ENCODE peak calls at places on chromosome 17, in nine cellular contexts. G, H, Q, V, R, P, T, D and Y are unnamed samples.

GRCh38 chr17:81733507-81734404 is 21.7 kb downstream of the SLC25A10 start:
- DNase-seq in T (peak; percentile 75), G (peak; percentile 89), P (peak; percentile 75), Q (peak; percentile 89), H (peak; percentile 73), V (no peak), D (peak; percentile 24), R (peak; percentile 55), Y (peak; percentile 86)

GRCh38 chr17:20300399-20301037 is 166.8 kb downstream of the LGALS9B start:
- DNase-seq in H (peak; percentile 78), D (no peak), Q (no peak), T (peak; percentile 66), P (no peak), R (no peak), V (peak; percentile 98), G (no peak), Y (no peak)

GRCh38 chr17:12097326-12097725 is 76.6 kb downstream of the MAP2K4 start:
- DNase-seq in D (no peak), Q (no peak), T (no peak), R (peak; percentile 28), G (no peak), V (no peak), H (peak; percentile 73), P (no peak), Y (no peak)

GRCh38 chr17:57451126-57451690 is 194.9 kb downstream of the MSI2 start:
- DNase-seq in Q (no peak), P (no peak), G (no peak), D (no peak), R (no peak), H (no peak), V (no peak), T (no peak), Y (no peak)

GRCh38 chr17:489758-490329 is 137.2 kb upstream of the RPH3AL start:
- DNase-seq in G (peak; percentile 32), V (peak; percentile 39), R (peak; percentile 35), P (no peak), D (peak; percentile 66), H (peak; percentile 57), T (no peak), Q (peak; percentile 64), Y (peak; percentile 27)

GRCh38 chr17:78979780-78980623 is at the start of gene LGALS3BP:
- DNase-seq in P (peak; percentile 59), H (peak; percentile 95), G (peak; percentile 91), D (no peak), T (peak; percentile 60), V (peak; percentile 75), Q (peak; percentile 81), R (no peak), Y (peak; percentile 93)

GRCh38 chr17:44097110-44097810 is 26.2 kb downstream of the HDAC5 start:
- DNase-seq in H (peak; percentile 54), Q (no peak), V (peak; percentile 58), G (no peak), P (no peak), R (no peak), D (no peak), T (peak; percentile 90), Y (no peak)

GRCh38 chr17:69414408-69415274 is at the start of gene MAP2K6:
- DNase-seq in R (peak; percentile 86), Q (peak; percentile 90), P (peak; percentile 83), H (peak; percentile 80), G (peak; percentile 89), D (peak; percentile 76), T (peak; percentile 63), V (peak; percentile 61), Y (peak; percentile 83)

GRCh38 chr17:38958756-38959155 is 8.4 kb downstream of the FBXO47 start:
- DNase-seq in T (peak; percentile 19), R (no peak), Q (no peak), D (no peak), G (no peak), H (peak; percentile 19), P (no peak), V (peak; percentile 65), Y (peak; percentile 40)

GRCh38 chr17:4444782-4445473 is 11.2 kb downstream of the SPNS3 start:
- DNase-seq in R (no peak), H (peak; percentile 27), D (no peak), P (peak; percentile 75), Q (peak; percentile 82), V (no peak), G (peak; percentile 87), T (no peak), Y (no peak)

GRCh38 chr17:30238387-30239088 is 3.0 kb upstream of the SLC6A4 start:
- DNase-seq in G (no peak), T (no peak), R (no peak), V (no peak), Q (no peak), P (no peak), H (no peak), D (no peak), Y (no peak)

GRCh38 chr17:4734857-4735475 is 3.7 kb downstream of the MED11 start:
- DNase-seq in V (no peak), T (no peak), P (no peak), H (no peak), G (no peak), R (no peak), Q (peak; percentile 30), D (no peak), Y (no peak)

GRCh38 chr17:63140255-63140654 is 174.2 kb downstream of the TANC2 start:
- DNase-seq in V (peak; percentile 5), H (peak; percentile 39), Q (no peak), T (no peak), R (peak; percentile 8), G (no peak), D (no peak), P (no peak), Y (no peak)

GRCh38 chr17:33234233-33234632 is 58.9 kb downstream of the ASIC2 start:
- DNase-seq in Q (no peak), G (no peak), D (no peak), T (no peak), H (no peak), V (no peak), P (no peak), R (no peak), Y (no peak)

GRCh38 chr17:61402073-61402541 is 2.5 kb downstream of the TBX2 start:
- DNase-seq in V (no peak), T (no peak), R (no peak), H (no peak), D (no peak), Q (no peak), P (no peak), G (no peak), Y (no peak)
- H3K27me3 ChIP-seq in V (peaks cover 36% of the 10 kb centered on the region), T (peaks cover 83% of the 10 kb centered on the region), R (peaks cover 86% of the 10 kb centered on the region), H (peaks cover 51% of the 10 kb centered on the region), D (peaks cover 54% of the 10 kb centered on the region), Q (peaks cover 91% of the 10 kb centered on the region), P (no peaks in the 10 kb centered on the region), G (peaks cover 82% of the 10 kb centered on the region), Y (no peaks in the 10 kb centered on the region)

GRCh38 chr17:40348562-40349476 is 15.7 kb downstream of the GJD3 start:
- DNase-seq in V (no peak), D (no peak), G (peak; percentile 40), Q (no peak), P (peak; percentile 74), H (no peak), R (no peak), T (no peak), Y (no peak)
- H3K4me1 ChIP-seq in V (peaks cover 66% of the 10 kb centered on the region), D (peaks cover 46% of the 10 kb centered on the region), G (peaks cover 33% of the 10 kb centered on the region), Q (peaks cover 92% of the 10 kb centered on the region), P (peaks cover 46% of the 10 kb centered on the region), H (peaks cover 59% of the 10 kb centered on the region), R (peaks cover 59% of the 10 kb centered on the region), T (peaks cover 43% of the 10 kb centered on the region), Y (peaks cover 31% of the 10 kb centered on the region)

GRCh38 chr17:72561680-72562079 is 440.9 kb downstream of the SOX9 start:
- DNase-seq in P (no peak), Q (peak; percentile 20), T (no peak), V (no peak), D (no peak), H (no peak), G (no peak), R (no peak), Y (no peak)

GRCh38 chr17:72562628-72563188 is 441.9 kb downstream of the SOX9 start:
- DNase-seq in Q (no peak), D (no peak), T (no peak), R (no peak), V (no peak), G (no peak), H (no peak), P (no peak), Y (no peak)

GRCh38 chr17:72558971-72559476 is 438.2 kb downstream of the SOX9 start:
- DNase-seq in G (no peak), H (no peak), V (no peak), T (no peak), Q (peak; percentile 17), R (no peak), P (no peak), D (no peak), Y (no peak)

GRCh38 chr17:72561266-72561665 is 440.4 kb downstream of the SOX9 start:
- DNase-seq in H (no peak), Q (peak; percentile 7), V (no peak), P (no peak), T (no peak), D (no peak), R (no peak), G (no peak), Y (no peak)

GRCh38 chr17:72560303-72561247 is 439.8 kb downstream of the SOX9 start:
- DNase-seq in T (peak; percentile 27), R (peak; percentile 15), V (peak; percentile 26), P (no peak), G (peak; percentile 86), H (peak; percentile 66), Q (peak; percentile 85), D (peak; percentile 23), Y (peak; percentile 47)
- H3K27me3 ChIP-seq in T (no peaks in the 10 kb centered on the region), R (no peaks in the 10 kb centered on the region), V (no peaks in the 10 kb centered on the region), P (no peaks in the 10 kb centered on the region), G (no peaks in the 10 kb centered on the region), H (no peaks in the 10 kb centered on the region), Q (no peaks in the 10 kb centered on the region), D (no peaks in the 10 kb centered on the region), Y (no peaks in the 10 kb centered on the region)

GRCh38 chr17:14762736-14763479 is 462.0 kb downstream of the HS3ST3B1 start:
- DNase-seq in P (no peak), D (no peak), V (no peak), H (no peak), G (no peak), R (no peak), Q (no peak), T (no peak), Y (no peak)

GRCh38 chr17:14760212-14760611 is 459.3 kb downstream of the HS3ST3B1 start:
- DNase-seq in R (no peak), Q (no peak), P (no peak), G (no peak), V (no peak), T (peak; percentile 30), D (no peak), H (no peak), Y (no peak)

GRCh38 chr17:14760719-14761425 is 460.0 kb downstream of the HS3ST3B1 start:
- DNase-seq in H (no peak), Q (no peak), R (no peak), T (peak; percentile 64), G (no peak), V (no peak), P (no peak), D (no peak), Y (no peak)

GRCh38 chr17:14756469-14756868 is 455.6 kb downstream of the HS3ST3B1 start:
- DNase-seq in V (no peak), P (no peak), T (no peak), R (no peak), G (no peak), Q (no peak), D (no peak), H (no peak), Y (no peak)

DNA sequence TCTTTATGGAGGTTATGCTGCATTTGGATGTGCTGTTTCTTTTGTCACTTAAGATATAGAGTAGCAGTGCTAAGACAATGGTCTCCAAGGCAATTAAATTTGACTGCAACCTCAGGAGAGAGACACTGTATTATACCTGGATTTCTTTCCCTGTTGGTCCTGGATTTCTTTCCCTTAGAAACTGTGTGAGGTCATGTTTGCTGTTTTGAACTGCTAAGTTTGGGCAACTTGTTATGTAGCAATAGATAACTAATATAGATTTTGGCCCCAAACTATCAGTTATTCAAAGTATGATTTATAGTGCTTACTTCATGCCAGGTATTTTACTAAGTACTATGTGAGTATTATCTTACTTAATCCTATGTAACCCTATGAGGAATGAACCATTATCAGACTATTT is 458.4 kb downstream of the HS3ST3B1 start:
- DNase-seq in T (no peak), R (no peak), G (no peak), P (no peak), D (no peak), H (no peak), V (no peak), Q (no peak), Y (no peak)
- H3K4me1 ChIP-seq in T (peaks cover 10% of the 10 kb centered on the region), R (no peaks in the 10 kb centered on the region), G (no peaks in the 10 kb centered on the region), P (no peaks in the 10 kb centered on the region), D (no peaks in the 10 kb centered on the region), H (no peaks in the 10 kb centered on the region), V (no peaks in the 10 kb centered on the region), Q (no peaks in the 10 kb centered on the region), Y (no peaks in the 10 kb centered on the region)